ENCODE peak calls at places on chromosome 5, in nine cellular contexts. G is breast epithelium, B is colonic mucosa, H is iPS DF 6.9, W is neuronal stem cell, D is Peyer's patch, E is suprapubic skin, O is transverse colon, R is trophoblast cell. J is an unnamed sample.

GRCh38 chr5:143606043-143606752 is 202.7 kb upstream of the NR3C1 start:
- DNase-seq in G (no peak), B (no peak), H (no peak), W (no peak), D (no peak), E (no peak), O (no peak), R (no peak), J (no peak)

GRCh38 chr5:134046801-134047707 is 42.3 kb upstream of the VDAC1 start:
- DNase-seq in G (no peak), B (no peak), H (no peak), W (no peak), D (no peak), E (no peak), O (no peak), R (no peak), J (no peak)

GRCh38 chr5:137282216-137282615 is 216.9 kb downstream of the SPOCK1 start:
- DNase-seq in G (no peak), B (no peak), H (no peak), W (no peak), D (no peak), E (no peak), O (no peak), R (no peak), J (no peak)

GRCh38 chr5:174636081-174636480 is 88.3 kb upstream of the MSX2 start:
- DNase-seq in G (no peak), B (no peak), H (no peak), W (no peak), D (no peak), E (no peak), O (no peak), R (peak; percentile 33), J (no peak)

GRCh38 chr5:169576181-169576598 is 7.4 kb upstream of the SPDL1 start:
- DNase-seq in G (no peak), B (no peak), H (no peak), W (no peak), D (no peak), E (peak; percentile 57), O (no peak), R (peak; percentile 57), J (no peak)

GRCh38 chr5:160169326-160169725 is 50.1 kb upstream of the PWWP2A start:
- DNase-seq in G (no peak), B (no peak), H (no peak), W (no peak), D (no peak), E (no peak), O (no peak), R (no peak), J (no peak)

GRCh38 chr5:168884040-168884439 is 304.9 kb upstream of the PANK3 start:
- DNase-seq in G (no peak), B (no peak), H (no peak), W (no peak), D (no peak), E (no peak), O (no peak), R (no peak), J (no peak)

GRCh38 chr5:31209341-31209740 is 15.9 kb downstream of the CDH6 start:
- DNase-seq in G (no peak), B (no peak), H (no peak), W (no peak), D (no peak), E (no peak), O (no peak), R (no peak), J (no peak)

GRCh38 chr5:39420482-39421145 is 4.2 kb downstream of the DAB2 start:
- DNase-seq in G (no peak), B (peak; percentile 49), H (no peak), W (no peak), D (peak; percentile 61), E (peak; percentile 87), O (peak; percentile 41), R (no peak), J (peak; percentile 72)

GRCh38 chr5:173333900-173334685 is 5.9 kb upstream of the STC2 start:
- DNase-seq in G (no peak), B (no peak), H (no peak), W (no peak), D (no peak), E (no peak), O (no peak), R (no peak), J (no peak)

GRCh38 chr5:80128129-80128528 is 93.0 kb downstream of the THBS4 start:
- DNase-seq in G (no peak), B (no peak), H (no peak), W (no peak), D (no peak), E (no peak), O (no peak), R (peak; percentile 69), J (no peak)

GRCh38 chr5:97004423-97005060 is 68.7 kb downstream of the LNPEP start:
- DNase-seq in G (no peak), B (no peak), H (no peak), W (no peak), D (no peak), E (no peak), O (no peak), R (no peak), J (no peak)

GRCh38 chr5:148747536-148747906 is 78.9 kb upstream of the ADRB2 start:
- DNase-seq in G (no peak), B (no peak), H (no peak), W (no peak), D (no peak), E (no peak), O (no peak), R (no peak), J (no peak)

GRCh38 chr5:174378116-174378874 is 332.8 kb downstream of the NSG2 start:
- DNase-seq in G (no peak), B (no peak), H (no peak), W (no peak), D (no peak), E (no peak), O (no peak), R (no peak), J (no peak)

GRCh38 chr5:159083532-159083931 is 16.2 kb downstream of the EBF1 start:
- DNase-seq in G (no peak), B (no peak), H (no peak), W (no peak), D (no peak), E (no peak), O (no peak), R (no peak), J (no peak)
- H3K27ac ChIP-seq in G (no peak overlapping the region), B (no peak overlapping the region), H (no peak overlapping the region), W (no peak overlapping the region), D (no peak overlapping the region), E (no peak overlapping the region), O (no peak overlapping the region), R (no peak overlapping the region), J (no peak overlapping the region)

DNA sequence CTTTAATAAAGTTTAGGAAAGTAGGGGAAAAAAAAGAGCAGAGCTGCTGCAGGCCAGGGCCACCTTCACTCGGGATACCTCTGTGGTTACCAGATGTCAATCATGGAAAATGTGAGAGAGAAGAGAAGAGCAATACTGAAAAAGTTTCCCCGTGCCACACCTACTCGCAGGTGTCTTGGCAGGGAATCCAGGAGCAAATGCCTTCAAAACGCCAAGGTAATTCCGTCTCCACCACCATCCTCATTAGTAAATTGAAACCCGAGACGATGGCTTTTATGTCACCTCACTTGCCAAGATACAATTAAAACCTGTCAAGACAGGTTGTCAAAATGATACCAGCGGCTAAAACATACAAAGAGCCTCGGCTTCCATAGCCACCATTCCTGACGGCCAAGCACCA is 49.7 kb downstream of the FAM81B start:
- DNase-seq in G (no peak), B (no peak), H (peak; percentile 7), W (no peak), D (no peak), E (no peak), O (no peak), R (no peak), J (no peak)
- H3K9me3 ChIP-seq in G (no peaks in the 10 kb centered on the region), B (no peaks in the 10 kb centered on the region), H (no peaks in the 10 kb centered on the region), W (no peaks in the 10 kb centered on the region), D (no peaks in the 10 kb centered on the region), E (no peaks in the 10 kb centered on the region), O (no peaks in the 10 kb centered on the region), R (no peaks in the 10 kb centered on the region), J (no peaks in the 10 kb centered on the region)

GRCh38 chr5:84599964-84600363 is 215.3 kb upstream of the EDIL3 start:
- DNase-seq in G (no peak), B (no peak), H (no peak), W (no peak), D (no peak), E (no peak), O (no peak), R (no peak), J (no peak)

GRCh38 chr5:84603557-84604185 is 219.0 kb upstream of the EDIL3 start:
- DNase-seq in G (no peak), B (no peak), H (no peak), W (no peak), D (no peak), E (no peak), O (no peak), R (no peak), J (no peak)

GRCh38 chr5:84597904-84598303 is 213.2 kb upstream of the EDIL3 start:
- DNase-seq in G (no peak), B (no peak), H (peak; percentile 52), W (no peak), D (no peak), E (no peak), O (no peak), R (no peak), J (no peak)

GRCh38 chr5:84605246-84605645 is 220.6 kb upstream of the EDIL3 start:
- DNase-seq in G (no peak), B (no peak), H (no peak), W (no peak), D (no peak), E (no peak), O (no peak), R (no peak), J (no peak)

DNA sequence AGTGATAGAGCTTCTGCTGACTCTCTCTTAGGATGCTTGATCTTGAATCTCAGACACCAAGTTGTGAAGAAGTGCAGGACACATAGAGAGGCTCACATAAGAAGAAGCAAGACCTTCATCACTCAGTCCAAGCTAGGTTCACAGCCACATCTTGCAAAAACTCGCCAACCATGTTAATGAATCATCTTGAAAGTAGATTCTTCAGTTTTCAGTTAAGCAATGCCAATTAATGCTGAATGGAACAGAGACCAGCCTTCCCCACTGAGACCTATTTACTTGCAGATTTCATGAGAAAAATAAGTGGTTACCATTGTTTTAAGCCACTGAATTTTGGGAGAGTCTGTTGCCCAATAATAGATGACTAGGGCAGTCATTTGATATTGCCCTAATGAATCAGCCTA is 217.7 kb upstream of the EDIL3 start:
- DNase-seq in G (no peak), B (no peak), H (no peak), W (no peak), D (no peak), E (no peak), O (no peak), R (no peak), J (no peak)
- H3K4me1 ChIP-seq in G (no peaks in the 10 kb centered on the region), B (no peaks in the 10 kb centered on the region), H (peaks cover 1% of the 10 kb centered on the region), W (peaks cover 2% of the 10 kb centered on the region), D (no peaks in the 10 kb centered on the region), E (no peaks in the 10 kb centered on the region), O (no peaks in the 10 kb centered on the region), R (no peaks in the 10 kb centered on the region), J (no peaks in the 10 kb centered on the region)

DNA sequence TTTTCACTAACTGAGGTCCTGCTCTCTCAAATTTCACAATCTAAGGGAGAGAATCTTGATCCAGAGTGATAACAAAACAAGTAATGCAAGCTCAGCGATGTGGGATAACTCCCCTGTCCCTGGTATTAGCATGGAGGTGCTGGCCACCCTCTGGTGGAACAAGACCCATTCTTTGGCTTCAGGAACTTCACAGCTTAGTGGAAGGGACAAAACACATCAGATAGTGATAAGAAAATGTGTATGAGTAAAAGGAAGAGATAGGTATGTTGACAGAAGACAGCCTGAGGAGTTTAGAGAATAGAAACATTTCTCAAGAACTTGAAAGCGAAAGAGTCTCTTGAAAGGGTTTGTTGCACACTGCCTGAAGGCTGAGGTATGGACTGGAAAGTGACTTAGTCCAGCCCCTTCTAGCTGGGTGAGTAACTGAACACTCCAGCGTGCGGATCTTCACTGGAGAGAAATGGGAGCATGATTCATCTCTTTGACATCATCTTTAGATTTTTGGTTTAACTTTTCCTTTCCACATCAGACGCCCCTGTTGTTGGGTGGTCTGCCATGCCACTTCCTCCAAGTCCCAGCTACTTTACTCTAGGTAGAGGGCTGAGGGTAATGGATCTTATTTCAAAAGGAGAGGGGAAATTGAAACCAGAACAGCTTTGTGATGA is 25.4 kb upstream of the ZSWIM6 start:
- DNase-seq in G (no peak), B (no peak), H (no peak), W (no peak), D (no peak), E (no peak), O (no peak), R (peak; percentile 91), J (no peak)
- H3K27ac ChIP-seq in G (no peak overlapping the region), B (no peak overlapping the region), H (no peak overlapping the region), W (no peak overlapping the region), D (no peak overlapping the region), E (no peak overlapping the region), O (no peak overlapping the region), R (no peak overlapping the region), J (no peak overlapping the region)

J was measured in lung.